ENCODE peak calls at places on chromosomes 6 and 20, in six cellular contexts. Q is bronchial epithelial cell, B is neural progenitor cell, D is endothelial cell, M is foreskin fibroblast, T is spleen. V is an unnamed sample.

GRCh38 chr20:24963672-24964517 is 14.8 kb downstream of the CST7 start:
- DNase-seq in D (no peak), M (no peak), B (no peak), Q (no peak), T (peak; percentile 73), V (no peak)

GRCh38 chr6:33123732-33124524 is 48.1 kb downstream of the HLA-DPB1 start:
- DNase-seq in B (peak; percentile 84), T (no peak), D (no peak), Q (peak; percentile 33), M (peak; percentile 60), V (no peak)

GRCh38 chr6:42616716-42617115 is 52.9 kb downstream of the UBR2 start:
- DNase-seq in T (no peak), B (no peak), Q (no peak), M (peak; percentile 81), D (no peak), V (no peak)

GRCh38 chr20:2476742-2477615 is 6.4 kb upstream of the SNRPB start:
- DNase-seq in T (no peak), M (no peak), D (no peak), Q (no peak), B (no peak), V (no peak)

GRCh38 chr6:16504608-16505007 is 256.7 kb downstream of the ATXN1 start:
- DNase-seq in Q (no peak), M (no peak), D (no peak), B (no peak), T (no peak), V (no peak)

GRCh38 chr6:153231048-153231635 is 100.1 kb upstream of the RGS17 start:
- DNase-seq in B (peak; percentile 79), T (no peak), D (peak; percentile 83), M (peak; percentile 57), Q (peak; percentile 48), V (peak; percentile 33)

GRCh38 chr6:134161036-134161435 is 108.6 kb upstream of the SLC2A12 start:
- DNase-seq in D (no peak), B (no peak), T (no peak), Q (peak; percentile 70), M (peak; percentile 29), V (no peak)

GRCh38 chr6:43971776-43972126 is 155.5 kb downstream of the MRPL14 start:
- DNase-seq in D (no peak), M (no peak), B (no peak), Q (no peak), T (no peak), V (no peak)

GRCh38 chr20:18224968-18225568 is 63.3 kb upstream of the ZNF133 start:
- DNase-seq in Q (peak; percentile 73), T (no peak), B (peak; percentile 73), M (peak; percentile 91), D (peak; percentile 4), V (no peak)

GRCh38 chr6:158441639-158442308 is 118.1 kb upstream of the TMEM181 start:
- DNase-seq in D (no peak), M (peak; percentile 21), Q (no peak), T (no peak), B (no peak), V (no peak)

GRCh38 chr6:144286503-144287393 is 1.6 kb downstream of the UTRN start:
- DNase-seq in M (peak; percentile 92), T (peak; percentile 84), Q (peak; percentile 80), D (peak; percentile 74), B (peak; percentile 85), V (peak; percentile 42)

GRCh38 chr6:116158641-116159040 is 32.7 kb upstream of the COL10A1 start:
- DNase-seq in T (no peak), Q (peak; percentile 7), B (no peak), M (peak; percentile 70), D (no peak), V (no peak)

GRCh38 chr6:150102750-150103270 is 33.9 kb upstream of the ULBP3 start:
- DNase-seq in T (no peak), B (no peak), Q (no peak), M (no peak), D (no peak), V (no peak)

GRCh38 chr6:41846666-41847237 is 48.4 kb downstream of the USP49 start:
- DNase-seq in Q (peak; percentile 98), M (peak; percentile 95), T (no peak), D (peak; percentile 79), B (peak; percentile 69), V (peak; percentile 19)

GRCh38 chr6:20160541-20161283 is 51.6 kb downstream of the MBOAT1 start:
- DNase-seq in M (no peak), D (no peak), B (no peak), Q (no peak), T (no peak), V (no peak)

GRCh38 chr6:6885521-6886088 is 222.2 kb upstream of the RREB1 start:
- DNase-seq in D (no peak), M (no peak), B (no peak), T (peak; percentile 91), Q (no peak), V (no peak)

GRCh38 chr6:90701146-90701781 is 114.4 kb upstream of the MAP3K7 start:
- DNase-seq in T (no peak), D (peak; percentile 31), B (peak; percentile 56), Q (no peak), M (no peak), V (no peak)

GRCh38 chr20:58790440-58790839 is 60.3 kb downstream of the GNAS-AS1 start:
- DNase-seq in T (peak; percentile 62), B (no peak), D (no peak), Q (no peak), M (no peak), V (no peak)

GRCh38 chr20:53180928-53181362 is 208.8 kb downstream of the TSHZ2 start:
- DNase-seq in M (no peak), T (no peak), D (no peak), Q (no peak), B (no peak), V (no peak)

GRCh38 chr6:106511274-106512047 is 117.8 kb downstream of the RTN4IP1 start:
- DNase-seq in B (peak; percentile 63), M (peak; percentile 83), T (peak; percentile 91), D (peak; percentile 30), Q (peak; percentile 59), V (peak; percentile 61)

GRCh38 chr6:138160329-138161117 is 1.2 kb upstream of the ARFGEF3 start:
- DNase-seq in B (peak; percentile 50), T (no peak), Q (no peak), D (no peak), M (no peak), V (no peak)

GRCh38 chr6:35013701-35014100 is 124.6 kb downstream of the ANKS1A start:
- DNase-seq in Q (no peak), M (no peak), T (no peak), D (no peak), B (no peak), V (no peak)

GRCh38 chr20:52539891-52540290 is 348.3 kb upstream of the ZFP64 start:
- DNase-seq in Q (no peak), D (no peak), B (no peak), M (no peak), T (no peak), V (no peak)

GRCh38 chr20:57007171-57007540 is 259.3 kb downstream of the BMP7 start:
- DNase-seq in D (no peak), Q (no peak), M (no peak), B (no peak), T (no peak), V (no peak)

GRCh38 chr20:19868383-19868782 is 110.3 kb downstream of the RIN2 start:
- DNase-seq in M (no peak), D (no peak), B (no peak), Q (no peak), T (no peak), V (no peak)

GRCh38 chr20:19867074-19867473 is 109.0 kb downstream of the RIN2 start:
- DNase-seq in B (no peak), T (no peak), D (no peak), M (peak; percentile 45), Q (peak; percentile 74), V (no peak)

GRCh38 chr20:19866070-19866469 is 108.0 kb downstream of the RIN2 start:
- DNase-seq in D (no peak), M (no peak), T (no peak), Q (no peak), B (no peak), V (no peak)

GRCh38 chr20:19864130-19864529 is 106.1 kb downstream of the RIN2 start:
- DNase-seq in B (no peak), D (no peak), M (peak; percentile 48), T (no peak), Q (no peak), V (no peak)

GRCh38 chr20:19867940-19868371 is 109.9 kb downstream of the RIN2 start:
- DNase-seq in T (no peak), D (no peak), M (peak; percentile 32), B (no peak), Q (no peak), V (no peak)
- TF ChIP-seq CTCF in T (no peak), D (no peak), M (no peak), B (no peak), Q (no peak), V (no peak)

DNA sequence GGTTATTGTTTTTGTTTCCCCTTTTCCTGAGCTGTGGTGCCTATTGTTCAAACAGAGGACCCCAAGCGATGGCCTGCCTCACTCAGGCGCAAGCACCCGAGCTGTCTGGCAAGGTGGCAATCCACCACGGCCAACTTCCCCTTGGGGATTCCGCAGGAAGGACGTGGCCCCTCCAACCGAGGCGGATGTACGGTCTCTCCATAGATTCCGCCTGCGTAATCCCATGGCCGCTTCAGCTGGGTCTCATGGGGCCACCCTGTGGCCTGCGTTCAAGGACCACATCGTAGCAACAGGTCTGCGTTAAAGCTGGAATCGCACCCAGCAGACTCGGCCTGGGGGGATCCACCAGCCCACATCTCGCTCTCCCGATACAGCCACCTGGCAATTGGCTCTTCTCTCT is 79.9 kb downstream of the CEBPB start:
- DNase-seq in Q (no peak), B (no peak), M (no peak), T (peak; percentile 88), D (no peak), V (no peak)
- TF ChIP-seq CTCF in Q (no peak), B (no peak), M (no peak), T (peak; percentile 27), D (no peak), V (no peak)

GRCh38 chr6:140001851-140002301 is 627.4 kb upstream of the CITED2 start:
- DNase-seq in Q (no peak), M (peak; percentile 79), D (no peak), T (no peak), B (no peak), V (no peak)

GRCh38 chr6:140001005-140001404 is 626.6 kb upstream of the CITED2 start:
- DNase-seq in Q (no peak), D (no peak), B (no peak), T (no peak), M (peak; percentile 68), V (no peak)

GRCh38 chr6:139990865-139991264 is 616.4 kb upstream of the CITED2 start:
- DNase-seq in T (no peak), M (no peak), Q (no peak), D (no peak), B (peak; percentile 17), V (no peak)

GRCh38 chr6:139996253-139996834 is 621.9 kb upstream of the CITED2 start:
- DNase-seq in D (no peak), B (peak; percentile 68), M (no peak), T (no peak), Q (peak; percentile 25), V (no peak)
- TF ChIP-seq CTCF in D (no peak), B (peak; percentile 59), M (no peak), T (no peak), Q (peak; percentile 27), V (no peak)

DNA sequence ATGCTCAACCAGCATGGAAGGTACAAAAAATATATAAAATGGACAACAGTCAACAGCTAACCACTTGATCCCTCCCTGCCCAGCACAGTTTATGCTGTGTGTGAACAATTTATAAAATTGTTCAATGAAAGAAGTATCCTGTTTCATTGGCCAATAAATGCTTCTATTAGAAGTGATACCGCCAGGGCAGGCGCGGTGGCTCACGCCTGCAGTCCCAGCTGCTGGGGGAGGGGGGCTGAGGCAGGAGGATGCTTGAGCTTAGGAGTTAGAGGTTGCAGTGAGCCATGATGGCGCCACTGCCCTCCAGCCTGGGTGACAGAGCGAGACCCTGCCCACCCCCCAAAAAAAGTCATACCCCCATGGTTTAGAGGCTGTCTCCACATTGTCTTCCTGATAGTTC is 4.6 kb downstream of the AGPAT4 start:
- DNase-seq in T (no peak), B (no peak), D (no peak), M (no peak), Q (no peak), V (no peak)
- TF ChIP-seq CTCF in T (no peak), B (no peak), D (no peak), M (no peak), Q (no peak), V (no peak)

V was measured in mesothelial cell of epicardium.